ENCODE peak calls at places on chromosome 1, in nine cellular contexts. One of them, this sample, is unnamed.

GRCh38 chr1:93620169-93620840 is 61.3 kb downstream of the BCAR3 start:
- DNase-seq in adrenal gland: no peak
- DNase-seq in aorta: no peak
- DNase-seq in Right ventricle myocardium superior: no peak
- DNase-seq in chondrocyte: no peak
- DNase-seq in A549: no peak
- DNase-seq in T-helper 17 cell: no peak
- DNase-seq in CD8-positive, alpha-beta T cell: no peak
- DNase-seq in RWPE1: no peak
- DNase-seq in this sample: no peak

GRCh38 chr1:222375656-222376055 is 172.2 kb downstream of the HHIPL2 start:
- DNase-seq in adrenal gland: no peak
- DNase-seq in aorta: no peak
- DNase-seq in Right ventricle myocardium superior: no peak
- DNase-seq in chondrocyte: no peak
- DNase-seq in A549: no peak
- DNase-seq in T-helper 17 cell: no peak
- DNase-seq in CD8-positive, alpha-beta T cell: no peak
- DNase-seq in RWPE1: no peak
- DNase-seq in this sample: no peak

GRCh38 chr1:151003175-151003574 is 3.5 kb downstream of the MINDY1 start:
- DNase-seq in adrenal gland: no peak
- DNase-seq in aorta: no peak
- DNase-seq in Right ventricle myocardium superior: no peak
- DNase-seq in chondrocyte: no peak
- DNase-seq in A549: no peak
- DNase-seq in T-helper 17 cell: no peak
- DNase-seq in CD8-positive, alpha-beta T cell: no peak
- DNase-seq in RWPE1: no peak
- DNase-seq in this sample: no peak

GRCh38 chr1:52842643-52843310 is at the start of gene ZYG11A:
- DNase-seq in adrenal gland: peak; percentile 36
- DNase-seq in aorta: peak; percentile 86
- DNase-seq in Right ventricle myocardium superior: peak; percentile 71
- DNase-seq in chondrocyte: no peak
- DNase-seq in A549: peak; percentile 61
- DNase-seq in T-helper 17 cell: peak; percentile 63
- DNase-seq in CD8-positive, alpha-beta T cell: peak; percentile 51
- DNase-seq in RWPE1: peak; percentile 84
- DNase-seq in this sample: peak; percentile 84

GRCh38 chr1:52288286-52288685 is 77.7 kb downstream of the CC2D1B start:
- DNase-seq in adrenal gland: no peak
- DNase-seq in aorta: no peak
- DNase-seq in Right ventricle myocardium superior: no peak
- DNase-seq in chondrocyte: no peak
- DNase-seq in A549: no peak
- DNase-seq in T-helper 17 cell: no peak
- DNase-seq in CD8-positive, alpha-beta T cell: no peak
- DNase-seq in RWPE1: no peak
- DNase-seq in this sample: no peak

GRCh38 chr1:231616667-231617066 is 9.9 kb upstream of the DISC1 start:
- DNase-seq in adrenal gland: no peak
- DNase-seq in aorta: no peak
- DNase-seq in Right ventricle myocardium superior: no peak
- DNase-seq in chondrocyte: no peak
- DNase-seq in A549: no peak
- DNase-seq in T-helper 17 cell: no peak
- DNase-seq in CD8-positive, alpha-beta T cell: no peak
- DNase-seq in RWPE1: no peak
- DNase-seq in this sample: no peak

GRCh38 chr1:111275079-111275478 is 15.6 kb upstream of the CHIA start:
- DNase-seq in adrenal gland: peak; percentile 21
- DNase-seq in aorta: no peak
- DNase-seq in Right ventricle myocardium superior: peak; percentile 75
- DNase-seq in chondrocyte: no peak
- DNase-seq in A549: no peak
- DNase-seq in T-helper 17 cell: no peak
- DNase-seq in CD8-positive, alpha-beta T cell: no peak
- DNase-seq in RWPE1: peak; percentile 13
- DNase-seq in this sample: peak; percentile 39

GRCh38 chr1:90133133-90133532 is 138.2 kb downstream of the ZNF326 start:
- DNase-seq in adrenal gland: no peak
- DNase-seq in aorta: no peak
- DNase-seq in Right ventricle myocardium superior: no peak
- DNase-seq in chondrocyte: no peak
- DNase-seq in A549: no peak
- DNase-seq in T-helper 17 cell: no peak
- DNase-seq in CD8-positive, alpha-beta T cell: no peak
- DNase-seq in RWPE1: peak; percentile 44
- DNase-seq in this sample: no peak

GRCh38 chr1:54499097-54500029 is 48.7 kb upstream of the ACOT11 start:
- DNase-seq in adrenal gland: no peak
- DNase-seq in aorta: no peak
- DNase-seq in Right ventricle myocardium superior: no peak
- DNase-seq in chondrocyte: no peak
- DNase-seq in A549: peak; percentile 37
- DNase-seq in T-helper 17 cell: no peak
- DNase-seq in CD8-positive, alpha-beta T cell: no peak
- DNase-seq in RWPE1: peak; percentile 53
- DNase-seq in this sample: peak; percentile 45

GRCh38 chr1:14082331-14082730 is 382.3 kb downstream of the PRDM2 start:
- DNase-seq in adrenal gland: no peak
- DNase-seq in aorta: no peak
- DNase-seq in Right ventricle myocardium superior: no peak
- DNase-seq in chondrocyte: no peak
- DNase-seq in A549: no peak
- DNase-seq in T-helper 17 cell: no peak
- DNase-seq in CD8-positive, alpha-beta T cell: no peak
- DNase-seq in RWPE1: no peak
- DNase-seq in this sample: no peak

GRCh38 chr1:235617808-235618207 is 31.8 kb downstream of the GNG4 start:
- DNase-seq in adrenal gland: no peak
- DNase-seq in aorta: no peak
- DNase-seq in Right ventricle myocardium superior: no peak
- DNase-seq in chondrocyte: no peak
- DNase-seq in A549: no peak
- DNase-seq in T-helper 17 cell: no peak
- DNase-seq in CD8-positive, alpha-beta T cell: no peak
- DNase-seq in RWPE1: peak; percentile 14
- DNase-seq in this sample: peak; percentile 25

GRCh38 chr1:164565356-164565755 is 6.4 kb downstream of the PBX1 start:
- DNase-seq in adrenal gland: no peak
- DNase-seq in aorta: no peak
- DNase-seq in Right ventricle myocardium superior: no peak
- DNase-seq in chondrocyte: no peak
- DNase-seq in A549: no peak
- DNase-seq in T-helper 17 cell: no peak
- DNase-seq in CD8-positive, alpha-beta T cell: no peak
- DNase-seq in RWPE1: no peak
- DNase-seq in this sample: no peak

GRCh38 chr1:23673086-23673813 is 18.4 kb upstream of the RPL11 start:
- DNase-seq in adrenal gland: peak; percentile 56
- DNase-seq in aorta: no peak
- DNase-seq in Right ventricle myocardium superior: peak; percentile 53
- DNase-seq in chondrocyte: no peak
- DNase-seq in A549: peak; percentile 67
- DNase-seq in T-helper 17 cell: no peak
- DNase-seq in CD8-positive, alpha-beta T cell: peak; percentile 20
- DNase-seq in RWPE1: peak; percentile 95
- DNase-seq in this sample: peak; percentile 33

GRCh38 chr1:31714442-31715096 is 10.8 kb upstream of the COL16A1 start:
- DNase-seq in adrenal gland: peak; percentile 87
- DNase-seq in aorta: peak; percentile 95
- DNase-seq in Right ventricle myocardium superior: peak; percentile 83
- DNase-seq in chondrocyte: no peak
- DNase-seq in A549: peak; percentile 55
- DNase-seq in T-helper 17 cell: no peak
- DNase-seq in CD8-positive, alpha-beta T cell: peak; percentile 28
- DNase-seq in RWPE1: no peak
- DNase-seq in this sample: peak; percentile 33

GRCh38 chr1:38115682-38116187 is 69.1 kb upstream of the POU3F1 start:
- DNase-seq in adrenal gland: no peak
- DNase-seq in aorta: no peak
- DNase-seq in Right ventricle myocardium superior: no peak
- DNase-seq in chondrocyte: no peak
- DNase-seq in A549: no peak
- DNase-seq in T-helper 17 cell: no peak
- DNase-seq in CD8-positive, alpha-beta T cell: no peak
- DNase-seq in RWPE1: no peak
- DNase-seq in this sample: no peak

GRCh38 chr1:50332941-50333594 is 90.2 kb downstream of the DMRTA2 start:
- DNase-seq in adrenal gland: peak; percentile 56
- DNase-seq in aorta: peak; percentile 83
- DNase-seq in Right ventricle myocardium superior: peak; percentile 79
- DNase-seq in chondrocyte: no peak
- DNase-seq in A549: peak; percentile 56
- DNase-seq in T-helper 17 cell: peak; percentile 25
- DNase-seq in CD8-positive, alpha-beta T cell: peak; percentile 29
- DNase-seq in RWPE1: peak; percentile 41
- DNase-seq in this sample: peak; percentile 81

GRCh38 chr1:156383023-156383422 is 14.0 kb downstream of the RHBG start:
- DNase-seq in adrenal gland: peak; percentile 71
- DNase-seq in aorta: peak; percentile 84
- DNase-seq in Right ventricle myocardium superior: peak; percentile 66
- DNase-seq in chondrocyte: no peak
- DNase-seq in A549: peak; percentile 88
- DNase-seq in T-helper 17 cell: peak; percentile 43
- DNase-seq in CD8-positive, alpha-beta T cell: peak; percentile 64
- DNase-seq in RWPE1: peak; percentile 63
- DNase-seq in this sample: peak; percentile 89

GRCh38 chr1:240027059-240027462 is 64.6 kb upstream of the FMN2 start:
- DNase-seq in adrenal gland: peak; percentile 54
- DNase-seq in aorta: no peak
- DNase-seq in Right ventricle myocardium superior: no peak
- DNase-seq in chondrocyte: no peak
- DNase-seq in A549: peak; percentile 60
- DNase-seq in T-helper 17 cell: no peak
- DNase-seq in CD8-positive, alpha-beta T cell: no peak
- DNase-seq in RWPE1: peak; percentile 66
- DNase-seq in this sample: no peak

GRCh38 chr1:236480758-236481436 is 42.9 kb upstream of the LGALS8 start:
- DNase-seq in adrenal gland: no peak
- DNase-seq in aorta: no peak
- DNase-seq in Right ventricle myocardium superior: no peak
- DNase-seq in chondrocyte: no peak
- DNase-seq in A549: no peak
- DNase-seq in T-helper 17 cell: no peak
- DNase-seq in CD8-positive, alpha-beta T cell: no peak
- DNase-seq in RWPE1: no peak
- DNase-seq in this sample: no peak

GRCh38 chr1:88029142-88029541 is 654.9 kb upstream of the PKN2 start:
- DNase-seq in adrenal gland: no peak
- DNase-seq in aorta: no peak
- DNase-seq in Right ventricle myocardium superior: no peak
- DNase-seq in chondrocyte: no peak
- DNase-seq in A549: peak; percentile 2
- DNase-seq in T-helper 17 cell: no peak
- DNase-seq in CD8-positive, alpha-beta T cell: no peak
- DNase-seq in RWPE1: no peak
- DNase-seq in this sample: no peak

GRCh38 chr1:2840036-2840809 is 38.7 kb upstream of the TTC34 start:
- DNase-seq in adrenal gland: no peak
- DNase-seq in aorta: no peak
- DNase-seq in Right ventricle myocardium superior: peak; percentile 40
- DNase-seq in chondrocyte: peak; percentile 59
- DNase-seq in A549: no peak
- DNase-seq in T-helper 17 cell: peak; percentile 49
- DNase-seq in CD8-positive, alpha-beta T cell: peak; percentile 66
- DNase-seq in RWPE1: no peak
- DNase-seq in this sample: no peak